ENCODE peak calls at places on chromosomes 5 and 9, in six cellular contexts. R, L, E, H, X and D are unnamed samples.

GRCh38 chr9:77640741-77641580 is 7.2 kb downstream of the GNA14 start:
- DNase-seq in R (no peak), L (no peak), E (no peak), H (no peak), X (no peak), D (no peak)

GRCh38 chr9:104743377-104743985 is 4.0 kb upstream of the NIPSNAP3A start:
- DNase-seq in R (peak; percentile 67), L (peak; percentile 75), E (peak; percentile 19), H (no peak), X (no peak), D (peak; percentile 72)

GRCh38 chr9:101166717-101167116 is 138.2 kb downstream of the PLPPR1 start:
- DNase-seq in R (no peak), L (no peak), E (no peak), H (no peak), X (no peak), D (no peak)

GRCh38 chr5:74069741-74070140 is 443.7 kb downstream of the ARHGEF28 start:
- DNase-seq in R (no peak), L (no peak), E (no peak), H (no peak), X (no peak), D (no peak)

GRCh38 chr9:128125575-128126354 is 1.8 kb downstream of the PTGES2 start:
- DNase-seq in R (no peak), L (no peak), E (no peak), H (peak; percentile 10), X (peak; percentile 29), D (no peak)

GRCh38 chr5:78647411-78647818 is 1.2 kb downstream of the LHFPL2 start:
- DNase-seq in R (peak; percentile 61), L (no peak), E (no peak), H (peak; percentile 14), X (no peak), D (peak; percentile 7)

GRCh38 chr9:22452415-22453010 is 5.9 kb downstream of the DMRTA1 start:
- DNase-seq in R (peak; percentile 53), L (peak; percentile 50), E (peak; percentile 28), H (peak; percentile 19), X (peak; percentile 51), D (peak; percentile 25)

GRCh38 chr5:65021527-65022226 is 252.9 kb downstream of the CWC27 start:
- DNase-seq in R (no peak), L (no peak), E (no peak), H (no peak), X (no peak), D (no peak)

GRCh38 chr5:39599721-39600431 is 175.1 kb upstream of the DAB2 start:
- DNase-seq in R (peak; percentile 57), L (peak; percentile 63), E (no peak), H (no peak), X (no peak), D (no peak)

GRCh38 chr5:103973669-103974068 is 411.1 kb upstream of the NUDT12 start:
- DNase-seq in R (peak; percentile 35), L (no peak), E (no peak), H (no peak), X (no peak), D (no peak)

GRCh38 chr9:79639354-79639753 is 67.6 kb downstream of the TLE4 start:
- DNase-seq in R (no peak), L (no peak), E (no peak), H (no peak), X (no peak), D (no peak)

GRCh38 chr5:108380531-108381021 is 1.3 kb downstream of the FBXL17 start:
- DNase-seq in R (peak; percentile 69), L (peak; percentile 6), E (peak; percentile 48), H (peak; percentile 50), X (peak; percentile 73), D (peak; percentile 34)

GRCh38 chr5:176739461-176740051 is 70.8 kb upstream of the UNC5A start:
- DNase-seq in R (no peak), L (no peak), E (no peak), H (no peak), X (no peak), D (no peak)

GRCh38 chr9:22210262-22210661 is 201.2 kb upstream of the CDKN2B start:
- DNase-seq in R (peak; percentile 50), L (no peak), E (no peak), H (no peak), X (no peak), D (peak; percentile 45)

GRCh38 chr5:57171818-57172465 is 1.9 kb upstream of the GPBP1 start:
- DNase-seq in R (peak; percentile 89), L (no peak), E (no peak), H (no peak), X (no peak), D (no peak)

GRCh38 chr5:156120777-156121176 is 206.2 kb upstream of the SGCD start:
- DNase-seq in R (no peak), L (no peak), E (no peak), H (no peak), X (no peak), D (no peak)

GRCh38 chr5:34718516-34718915 is 62.4 kb downstream of the RAI14 start:
- DNase-seq in R (no peak), L (no peak), E (no peak), H (no peak), X (no peak), D (no peak)

GRCh38 chr5:7261049-7261448 is 134.9 kb upstream of the ADCY2 start:
- DNase-seq in R (peak; percentile 76), L (peak; percentile 25), E (no peak), H (no peak), X (no peak), D (no peak)

GRCh38 chr5:68149189-68149588 is 66.4 kb upstream of the PIK3R1 start:
- DNase-seq in R (no peak), L (no peak), E (no peak), H (no peak), X (no peak), D (no peak)

GRCh38 chr5:2797981-2798380 is 46.5 kb upstream of the IRX2 start:
- DNase-seq in R (no peak), L (no peak), E (no peak), H (no peak), X (no peak), D (no peak)

GRCh38 chr5:148179234-148179824 is 11.0 kb downstream of the SPINK14 start:
- DNase-seq in R (peak; percentile 82), L (peak; percentile 69), E (peak; percentile 5), H (no peak), X (no peak), D (peak; percentile 49)

GRCh38 chr9:61673247-61673646 is 483.4 kb downstream of the SPATA31A7 start:
- DNase-seq in R (no peak), L (no peak), E (no peak), H (no peak), X (no peak), D (no peak)

GRCh38 chr9:137945581-137945980 is 68.0 kb downstream of the CACNA1B start:
- DNase-seq in R (peak; percentile 29), L (no peak), E (no peak), H (no peak), X (no peak), D (no peak)

GRCh38 chr5:53262348-53262970 is 152.9 kb upstream of the MOCS2 start:
- DNase-seq in R (peak; percentile 53), L (peak; percentile 7), E (no peak), H (no peak), X (no peak), D (no peak)

GRCh38 chr5:74534397-74535129 is 106.0 kb downstream of the ENC1 start:
- DNase-seq in R (no peak), L (no peak), E (no peak), H (no peak), X (no peak), D (no peak)

GRCh38 chr9:14314424-14314928 is 535 bp upstream of the NFIB start:
- DNase-seq in R (peak; percentile 73), L (no peak), E (no peak), H (peak; percentile 82), X (peak; percentile 73), D (no peak)

GRCh38 chr5:66661149-66661548 is 65.0 kb downstream of the MAST4 start:
- DNase-seq in R (no peak), L (no peak), E (no peak), H (peak; percentile 50), X (peak; percentile 49), D (no peak)

GRCh38 chr9:125329978-125330377 is 68.4 kb downstream of the GAPVD1 start:
- DNase-seq in R (no peak), L (no peak), E (no peak), H (no peak), X (no peak), D (no peak)